ENCODE peak calls at places on chromosomes 4 and X, in eight cellular contexts. S is HCT116, O is tibial nerve, A is dorsolateral prefrontal cortex, L is BJ, J is bronchial epithelial cell, H is heart left ventricle, K is AG04450. X is an unnamed sample.

GRCh38 chrX:66200050-66200664 is 36.1 kb downstream of the HEPH start:
- DNase-seq in O (no peak), K (no peak), L (no peak), A (no peak), S (no peak), J (no peak), H (no peak), X (peak; percentile 2)

GRCh38 chr4:119039779-119040178 is 95.9 kb upstream of the MYOZ2 start:
- DNase-seq in S (peak; percentile 16), J (no peak), K (no peak), O (no peak), L (no peak), H (no peak), A (no peak), X (no peak)

GRCh38 chr4:39976945-39977488 is 694 bp downstream of the PDS5A start:
- DNase-seq in K (no peak), L (no peak), H (no peak), A (no peak), S (no peak), O (peak; percentile 15), J (no peak), X (no peak)

GRCh38 chr4:76723916-76724315 is 174.0 kb downstream of the SOWAHB start:
- DNase-seq in J (peak; percentile 77), A (no peak), O (no peak), L (peak; percentile 60), H (no peak), S (peak; percentile 68), K (peak; percentile 72), X (peak; percentile 77)

GRCh38 chr4:71377561-71377960 is 38.7 kb downstream of the SLC4A4 start:
- DNase-seq in A (no peak), H (no peak), L (peak; percentile 66), J (peak; percentile 81), O (no peak), K (peak; percentile 74), S (no peak), X (peak; percentile 80)

GRCh38 chr4:24768604-24769003 is 26.8 kb upstream of the SOD3 start:
- DNase-seq in H (no peak), S (no peak), L (no peak), A (no peak), K (no peak), J (no peak), O (no peak), X (no peak)

GRCh38 chr4:184265566-184266351 is 48.1 kb upstream of the ENPP6 start:
- DNase-seq in S (peak; percentile 7), L (no peak), K (no peak), A (no peak), J (no peak), H (no peak), O (no peak), X (peak; percentile 21)

GRCh38 chr4:89397464-89397863 is 89.9 kb upstream of the GPRIN3 start:
- DNase-seq in L (no peak), S (no peak), J (peak; percentile 2), K (no peak), O (no peak), H (no peak), A (no peak), X (no peak)

GRCh38 chrX:83326517-83326916 is 181.6 kb upstream of the POU3F4 start:
- DNase-seq in O (no peak), J (no peak), K (no peak), L (no peak), S (no peak), H (no peak), A (no peak), X (no peak)

GRCh38 chr4:174437324-174437723 is 85.0 kb downstream of the HPGD start:
- DNase-seq in K (peak; percentile 42), A (no peak), L (peak; percentile 77), O (no peak), H (no peak), J (peak; percentile 87), S (no peak), X (peak; percentile 95)

GRCh38 chrX:2581296-2581695 is 80.5 kb upstream of the DHRSX start:
- DNase-seq in J (no peak), A (no peak), L (no peak), O (no peak), H (no peak), K (no peak), S (no peak), X (no peak)

GRCh38 chr4:109815151-109816081 is at the start of gene GAR1:
- DNase-seq in O (peak; percentile 67), A (peak; percentile 90), S (peak; percentile 93), H (peak; percentile 93), L (peak; percentile 58), J (peak; percentile 93), K (peak; percentile 77), X (peak; percentile 91)

GRCh38 chrX:63275127-63275526 is 76.0 kb downstream of the SPIN4 start:
- DNase-seq in J (peak; percentile 18), L (no peak), S (peak; percentile 8), A (no peak), K (no peak), H (no peak), O (no peak), X (peak; percentile 25)

GRCh38 chr4:127641524-127641923 is 8.8 kb downstream of the INTU start:
- DNase-seq in H (no peak), L (no peak), O (no peak), S (no peak), J (no peak), A (no peak), K (no peak), X (peak; percentile 55)

GRCh38 chr4:73853718-73854473 is 800 bp downstream of the PF4V1 start:
- DNase-seq in J (no peak), H (no peak), K (no peak), S (no peak), O (no peak), A (no peak), L (no peak), X (no peak)
- H3K4me3 ChIP-seq in J (no peak overlapping the region), H (no peak overlapping the region), K (no peak overlapping the region), S (no peak overlapping the region), O (no peak overlapping the region), A (peak overlapping the region; percentile 35), L (peak overlapping the region; percentile 9), X (no peak overlapping the region)

GRCh38 chrX:131763674-131764073 is 219.8 kb downstream of the OR13H1 start:
- DNase-seq in S (no peak), L (no peak), K (no peak), H (peak; percentile 78), O (no peak), J (no peak), A (peak; percentile 88), X (peak; percentile 83)
- TF ChIP-seq CTCF in S (no peak), L (no peak), K (no peak), H (peak; percentile 64), O (peak; percentile 43), J (no peak), A (peak; percentile 69), X (peak; percentile 43)

GRCh38 chr4:86934772-86935498 is at the start of gene AFF1:
- DNase-seq in K (no peak), O (peak; percentile 77), J (peak; percentile 72), L (no peak), H (peak; percentile 97), S (peak; percentile 82), A (peak; percentile 75), X (peak; percentile 84)
- H3K4me3 ChIP-seq in K (peak within 1 kb of the TSS; percentile 86), O (peak within 1 kb of the TSS; percentile 85), J (peak within 1 kb of the TSS; percentile 96), L (peak within 1 kb of the TSS; percentile 96), H (peak within 1 kb of the TSS; percentile 75), S (peak within 1 kb of the TSS; percentile 84), A (peak within 1 kb of the TSS; percentile 94), X (peak within 1 kb of the TSS; percentile 84)

GRCh38 chr4:6701371-6701770 is 7.7 kb downstream of the S100P start:
- DNase-seq in H (no peak), O (no peak), L (no peak), K (no peak), J (no peak), A (no peak), S (no peak), X (no peak)
- TF ChIP-seq CTCF in H (peak; percentile 21), O (no peak), L (peak; percentile 35), K (peak; percentile 26), J (peak; percentile 19), A (no peak), S (peak; percentile 68), X (peak; percentile 37)

GRCh38 chr4:1708581-1708980 is 3.5 kb downstream of the SLBP start:
- DNase-seq in H (no peak), L (no peak), J (no peak), K (no peak), A (no peak), O (no peak), S (no peak), X (no peak)
- H3K4me3 ChIP-seq in H (no peak overlapping the region), L (no peak overlapping the region), J (no peak overlapping the region), K (no peak overlapping the region), A (no peak overlapping the region), O (no peak overlapping the region), S (no peak overlapping the region), X (no peak overlapping the region)

DNA sequence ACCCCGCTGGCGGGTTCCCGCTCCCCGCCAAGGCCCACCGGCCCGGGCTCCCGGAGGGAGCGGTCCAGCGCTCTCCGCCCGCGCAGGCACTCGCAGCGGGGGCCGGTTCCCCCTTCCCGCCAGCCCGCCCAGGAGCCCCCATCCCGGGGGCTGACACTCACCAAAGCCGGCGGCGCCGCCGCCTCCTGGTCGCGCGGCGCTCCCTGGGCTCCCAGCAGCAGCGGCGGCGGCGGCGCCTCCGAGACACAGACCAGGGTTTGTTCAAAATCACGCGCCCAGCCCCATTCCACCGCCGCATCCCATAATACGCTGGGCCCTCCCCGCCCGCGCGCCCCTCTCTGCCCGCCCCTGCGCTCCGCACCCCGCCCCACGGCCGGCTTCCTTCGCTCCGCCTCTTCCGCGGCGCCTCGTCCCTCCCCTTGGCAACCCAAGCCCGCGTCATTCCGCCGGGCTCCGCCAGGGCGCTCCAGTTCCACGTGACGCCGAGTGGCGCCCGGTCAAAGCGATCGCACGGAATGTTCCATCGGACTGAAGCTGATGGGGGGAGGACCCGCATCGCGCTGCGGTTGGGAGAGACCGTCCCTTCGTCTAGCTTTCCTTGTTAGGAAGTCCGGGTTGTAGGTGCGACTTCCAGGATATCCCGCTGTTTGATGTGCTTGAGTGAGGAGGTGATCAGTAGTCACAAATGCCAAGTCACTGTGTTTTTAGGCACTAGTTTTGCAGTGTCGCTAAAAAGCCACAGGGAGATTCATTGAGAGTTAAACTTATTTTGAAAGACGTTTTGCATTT is 2.2 kb upstream of the LIN54 start:
- DNase-seq in S (peak; percentile 97), K (peak; percentile 97), J (peak; percentile 93), H (peak; percentile 98), O (peak; percentile 94), A (peak; percentile 94), L (peak; percentile 73), X (peak; percentile 97)
- TF ChIP-seq CTCF in S (peak; percentile 30), K (peak; percentile 49), J (peak; percentile 48), H (peak; percentile 60), O (peak; percentile 59), A (peak; percentile 54), L (peak; percentile 63), X (no peak)

GRCh38 chr4:16884673-16885460 is 13.6 kb downstream of the LDB2 start:
- DNase-seq in S (no peak), O (no peak), A (no peak), J (no peak), K (no peak), H (no peak), L (no peak), X (no peak)
- H3K4me3 ChIP-seq in S (no peak overlapping the region), O (no peak overlapping the region), A (no peak overlapping the region), J (no peak overlapping the region), K (no peak overlapping the region), H (no peak overlapping the region), L (no peak overlapping the region), X (no peak overlapping the region)